ENCODE peak calls at places on chromosomes 11 and 22, in five cellular contexts. One of them, this sample, is unnamed.
A peak's percentile ranks its signal among the peaks of the same experiment; 100 is the strongest.

GRCh38 chr22:48531721-48532435 is 1295.8 kb downstream of the BRD1 start:
- DNase-seq in fibroblast of the aortic adventitia: no peak
- DNase-seq in CD4-positive, alpha-beta T cell: no peak
- DNase-seq in astrocyte: no peak
- DNase-seq in RWPE1: no peak
- DNase-seq in this sample: no peak

GRCh38 chr11:2194877-2195755 is 23.5 kb upstream of the TH start:
- DNase-seq in fibroblast of the aortic adventitia: peak; percentile 15
- DNase-seq in CD4-positive, alpha-beta T cell: peak; percentile 59
- DNase-seq in astrocyte: no peak
- DNase-seq in RWPE1: no peak
- DNase-seq in this sample: no peak

GRCh38 chr11:121933694-121934093 is 182.3 kb downstream of the BLID start:
- DNase-seq in fibroblast of the aortic adventitia: peak; percentile 32
- DNase-seq in CD4-positive, alpha-beta T cell: no peak
- DNase-seq in astrocyte: no peak
- DNase-seq in RWPE1: peak; percentile 17
- DNase-seq in this sample: no peak

GRCh38 chr11:20070459-20070858 is 89.8 kb downstream of the DBX1 start:
- DNase-seq in fibroblast of the aortic adventitia: no peak
- DNase-seq in CD4-positive, alpha-beta T cell: no peak
- DNase-seq in astrocyte: peak; percentile 52
- DNase-seq in RWPE1: no peak
- DNase-seq in this sample: no peak

GRCh38 chr11:75450826-75451783 is 18.1 kb upstream of the KLHL35 start:
- DNase-seq in fibroblast of the aortic adventitia: no peak
- DNase-seq in CD4-positive, alpha-beta T cell: no peak
- DNase-seq in astrocyte: no peak
- DNase-seq in RWPE1: no peak
- DNase-seq in this sample: no peak

GRCh38 chr22:46799626-46800025 is 37.2 kb downstream of the TBC1D22A start:
- DNase-seq in fibroblast of the aortic adventitia: no peak
- DNase-seq in CD4-positive, alpha-beta T cell: no peak
- DNase-seq in astrocyte: no peak
- DNase-seq in RWPE1: no peak
- DNase-seq in this sample: no peak

GRCh38 chr11:106950067-106950491 is 68.2 kb downstream of the GUCY1A2 start:
- DNase-seq in fibroblast of the aortic adventitia: no peak
- DNase-seq in CD4-positive, alpha-beta T cell: no peak
- DNase-seq in astrocyte: no peak
- DNase-seq in RWPE1: peak; percentile 65
- DNase-seq in this sample: no peak

GRCh38 chr11:13149991-13150390 is 127.6 kb upstream of the BMAL1 start:
- DNase-seq in fibroblast of the aortic adventitia: no peak
- DNase-seq in CD4-positive, alpha-beta T cell: no peak
- DNase-seq in astrocyte: no peak
- DNase-seq in RWPE1: no peak
- DNase-seq in this sample: no peak

GRCh38 chr22:39123811-39124668 is 27.0 kb downstream of the APOBEC3H start:
- DNase-seq in fibroblast of the aortic adventitia: no peak
- DNase-seq in CD4-positive, alpha-beta T cell: no peak
- DNase-seq in astrocyte: no peak
- DNase-seq in RWPE1: no peak
- DNase-seq in this sample: no peak

GRCh38 chr11:1197886-1198765 is 24.7 kb upstream of the MUC5B start:
- DNase-seq in fibroblast of the aortic adventitia: no peak
- DNase-seq in CD4-positive, alpha-beta T cell: no peak
- DNase-seq in astrocyte: no peak
- DNase-seq in RWPE1: no peak
- DNase-seq in this sample: no peak

GRCh38 chr11:64803846-64804345 is 882 bp upstream of the MAP4K2 start:
- DNase-seq in fibroblast of the aortic adventitia: no peak
- DNase-seq in CD4-positive, alpha-beta T cell: no peak
- DNase-seq in astrocyte: no peak
- DNase-seq in RWPE1: peak; percentile 50
- DNase-seq in this sample: no peak

GRCh38 chr11:64804346-64805210 is 1.6 kb upstream of the MAP4K2 start:
- DNase-seq in fibroblast of the aortic adventitia: no peak
- DNase-seq in CD4-positive, alpha-beta T cell: no peak
- DNase-seq in astrocyte: no peak
- DNase-seq in RWPE1: no peak
- DNase-seq in this sample: no peak

GRCh38 chr11:64801591-64802369 is 1.2 kb downstream of the MAP4K2 start:
- DNase-seq in fibroblast of the aortic adventitia: no peak
- DNase-seq in CD4-positive, alpha-beta T cell: no peak
- DNase-seq in astrocyte: no peak
- DNase-seq in RWPE1: no peak
- DNase-seq in this sample: no peak

GRCh38 chr11:64802370-64803162 is 448 bp downstream of the MAP4K2 start:
- DNase-seq in fibroblast of the aortic adventitia: no peak
- DNase-seq in CD4-positive, alpha-beta T cell: peak; percentile 52
- DNase-seq in astrocyte: no peak
- DNase-seq in RWPE1: no peak
- DNase-seq in this sample: no peak

GRCh38 chr11:64803163-64803845 is at the start of gene MAP4K2:
- DNase-seq in fibroblast of the aortic adventitia: peak; percentile 79
- DNase-seq in CD4-positive, alpha-beta T cell: peak; percentile 86
- DNase-seq in astrocyte: peak; percentile 50
- DNase-seq in RWPE1: peak; percentile 93
- DNase-seq in this sample: peak; percentile 80
- TF ChIP-seq CTCF in fibroblast of the aortic adventitia: no peak
- TF ChIP-seq CTCF in CD4-positive, alpha-beta T cell: no peak
- TF ChIP-seq CTCF in astrocyte: no peak
- TF ChIP-seq CTCF in RWPE1: peak; percentile 62
- TF ChIP-seq CTCF in this sample: no peak

DNA sequence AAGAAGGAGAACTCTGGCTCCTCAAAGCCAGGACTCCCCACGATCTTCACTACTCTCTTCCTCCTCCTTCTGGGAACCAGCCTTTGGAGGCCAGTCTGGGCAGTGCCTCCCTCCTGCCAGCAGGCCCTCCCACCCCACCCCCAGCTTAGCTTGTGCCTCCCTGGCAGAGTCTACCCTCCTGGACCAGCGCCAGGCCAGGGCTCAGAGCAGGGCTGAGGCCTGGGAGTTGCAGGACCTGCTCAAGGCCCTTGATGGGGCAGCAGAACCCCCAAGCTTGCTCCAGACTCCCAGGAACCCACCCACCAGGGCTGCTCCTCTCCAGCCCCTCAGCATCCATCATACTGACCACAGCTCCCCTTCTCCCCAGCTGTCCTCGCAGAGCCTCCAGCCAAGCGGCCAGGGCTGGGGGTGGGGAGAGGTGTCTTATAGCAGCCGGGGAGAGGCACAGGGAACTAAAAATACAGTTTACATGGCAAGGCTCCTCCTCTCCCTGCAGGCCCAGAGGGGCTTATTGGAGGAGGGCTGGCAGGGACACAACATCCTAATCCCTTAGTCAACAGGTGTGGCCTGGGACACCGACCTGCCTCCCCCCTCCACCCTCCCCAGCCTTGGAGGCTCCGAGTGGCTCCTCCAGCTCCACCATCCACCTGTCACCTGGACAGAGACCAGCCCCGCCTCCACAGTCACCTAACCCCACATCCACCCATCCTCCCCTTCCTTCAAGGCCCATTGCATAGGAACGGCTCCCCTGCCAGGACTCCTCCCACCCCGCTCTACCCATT is 5.2 kb upstream of the MB start:
- DNase-seq in fibroblast of the aortic adventitia: no peak
- DNase-seq in CD4-positive, alpha-beta T cell: no peak
- DNase-seq in astrocyte: no peak
- DNase-seq in RWPE1: no peak
- DNase-seq in this sample: no peak
- TF ChIP-seq CTCF in fibroblast of the aortic adventitia: no peak
- TF ChIP-seq CTCF in CD4-positive, alpha-beta T cell: no peak
- TF ChIP-seq CTCF in astrocyte: no peak
- TF ChIP-seq CTCF in RWPE1: no peak
- TF ChIP-seq CTCF in this sample: no peak

DNA sequence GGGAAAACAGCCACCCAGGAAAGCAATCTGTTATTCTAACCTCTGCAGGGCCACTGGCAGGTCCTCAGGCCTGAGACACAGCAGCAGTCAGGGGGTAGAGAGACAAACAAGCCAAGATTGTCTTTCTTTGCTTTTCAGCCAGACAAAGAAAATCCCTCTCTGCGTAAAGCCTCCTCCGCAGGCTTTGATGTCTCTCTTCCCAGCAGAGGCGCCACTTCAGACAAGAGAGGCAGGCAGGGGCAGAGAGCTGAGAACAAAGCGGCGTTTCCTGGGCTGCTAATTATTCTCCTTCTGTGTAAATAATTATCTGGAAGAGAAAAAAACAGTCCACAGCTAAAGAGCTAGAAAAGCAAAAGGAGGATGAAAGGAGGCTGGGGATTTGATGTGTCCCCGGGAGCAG is 102.7 kb upstream of the SEZ6L start:
- DNase-seq in fibroblast of the aortic adventitia: no peak
- DNase-seq in CD4-positive, alpha-beta T cell: no peak
- DNase-seq in astrocyte: no peak
- DNase-seq in RWPE1: no peak
- DNase-seq in this sample: no peak
- TF ChIP-seq CTCF in fibroblast of the aortic adventitia: no peak
- TF ChIP-seq CTCF in CD4-positive, alpha-beta T cell: no peak
- TF ChIP-seq CTCF in astrocyte: no peak
- TF ChIP-seq CTCF in RWPE1: no peak
- TF ChIP-seq CTCF in this sample: no peak

DNA sequence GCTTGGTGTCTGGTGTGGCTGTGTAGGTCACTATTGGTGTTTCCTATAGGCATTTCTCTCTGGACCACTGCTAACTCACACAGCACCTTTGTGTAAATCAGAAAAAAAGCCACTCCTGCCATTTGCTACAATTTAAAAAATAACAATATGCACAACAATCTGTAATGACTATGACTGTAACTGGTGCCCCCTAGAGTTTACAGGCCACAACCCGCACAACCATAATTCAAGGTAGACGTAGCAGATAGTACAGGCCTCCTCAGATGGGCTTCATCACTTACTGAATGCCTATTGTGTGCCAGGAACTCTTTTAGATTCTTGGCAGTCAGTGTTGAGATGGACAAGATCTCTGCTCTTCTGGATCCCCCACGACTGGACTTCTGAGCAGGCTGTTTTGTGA is 47.7 kb downstream of the SYT9 start:
- DNase-seq in fibroblast of the aortic adventitia: no peak
- DNase-seq in CD4-positive, alpha-beta T cell: no peak
- DNase-seq in astrocyte: no peak
- DNase-seq in RWPE1: no peak
- DNase-seq in this sample: no peak
- TF ChIP-seq CTCF in fibroblast of the aortic adventitia: no peak
- TF ChIP-seq CTCF in CD4-positive, alpha-beta T cell: no peak
- TF ChIP-seq CTCF in astrocyte: no peak
- TF ChIP-seq CTCF in RWPE1: no peak
- TF ChIP-seq CTCF in this sample: no peak

This sample was measured in omental fat pad.